ENCODE peak calls at places on chromosomes 1 and 21, in seven cellular contexts. N is sigmoid colon, O is tibial nerve, Q is breast epithelium, Y is esophagus muscularis mucosa, C is adrenal gland, I is transverse colon. B is an unnamed sample. For H3K4me1 and H3K27me3, the result is how much of the 10 kb centered on the place peaks cover.

GRCh38 chr1:244735854-244736561 is 83.1 kb downstream of the DESI2 start:
- DNase-seq in N (no peak), O (no peak), Q (no peak), Y (no peak), C (no peak), I (no peak), B (no peak)

GRCh38 chr1:6091823-6092109 is 46.1 kb downstream of the KCNAB2 start:
- DNase-seq in N (no peak), O (no peak), Q (no peak), Y (no peak), C (no peak), I (no peak), B (no peak)

GRCh38 chr21:37188825-37189224 is 78.3 kb downstream of the VPS26C start:
- DNase-seq in N (no peak), O (no peak), Q (no peak), Y (no peak), C (no peak), I (no peak), B (no peak)

GRCh38 chr21:18832950-18833349 is 429.4 kb upstream of the TMPRSS15 start:
- DNase-seq in N (no peak), O (no peak), Q (no peak), Y (no peak), C (no peak), I (no peak), B (no peak)

GRCh38 chr1:91173379-91173890 is 151.6 kb upstream of the ZNF644 start:
- DNase-seq in N (no peak), O (no peak), Q (no peak), Y (peak), C (no peak), I (no peak), B (no peak)

GRCh38 chr1:9689971-9690381 is 38.4 kb downstream of the PIK3CD start:
- DNase-seq in N (peak), O (peak), Q (no peak), Y (no peak), C (peak), I (peak), B (no peak)

GRCh38 chr1:112808861-112809684 is 93.9 kb upstream of the PPM1J start:
- DNase-seq in N (peak), O (peak), Q (peak), Y (no peak), C (peak), I (peak), B (no peak)

GRCh38 chr1:186628910-186629309 is 51.3 kb downstream of the PTGS2 start:
- DNase-seq in N (no peak), O (no peak), Q (no peak), Y (no peak), C (no peak), I (no peak), B (no peak)

GRCh38 chr1:90708236-90708786 is 8.8 kb downstream of the BARHL2 start:
- DNase-seq in N (no peak), O (no peak), Q (no peak), Y (peak), C (no peak), I (no peak), B (no peak)

GRCh38 chr1:160163612-160164011 is 12.2 kb downstream of the ATP1A4 start:
- DNase-seq in N (no peak), O (no peak), Q (no peak), Y (no peak), C (no peak), I (no peak), B (no peak)

GRCh38 chr1:236204656-236205055 is 62.3 kb downstream of the GPR137B start:
- DNase-seq in N (no peak), O (no peak), Q (no peak), Y (no peak), C (no peak), I (no peak), B (no peak)

GRCh38 chr1:163321311-163322305 is at the start of gene NUF2:
- DNase-seq in N (peak), O (peak), Q (peak), Y (peak), C (peak), I (peak), B (peak)
- TF ChIP-seq POLR2A in N (no peak), O (peak), Q (no peak), Y (no peak), C (peak), I (no peak), B (peak)

DNA sequence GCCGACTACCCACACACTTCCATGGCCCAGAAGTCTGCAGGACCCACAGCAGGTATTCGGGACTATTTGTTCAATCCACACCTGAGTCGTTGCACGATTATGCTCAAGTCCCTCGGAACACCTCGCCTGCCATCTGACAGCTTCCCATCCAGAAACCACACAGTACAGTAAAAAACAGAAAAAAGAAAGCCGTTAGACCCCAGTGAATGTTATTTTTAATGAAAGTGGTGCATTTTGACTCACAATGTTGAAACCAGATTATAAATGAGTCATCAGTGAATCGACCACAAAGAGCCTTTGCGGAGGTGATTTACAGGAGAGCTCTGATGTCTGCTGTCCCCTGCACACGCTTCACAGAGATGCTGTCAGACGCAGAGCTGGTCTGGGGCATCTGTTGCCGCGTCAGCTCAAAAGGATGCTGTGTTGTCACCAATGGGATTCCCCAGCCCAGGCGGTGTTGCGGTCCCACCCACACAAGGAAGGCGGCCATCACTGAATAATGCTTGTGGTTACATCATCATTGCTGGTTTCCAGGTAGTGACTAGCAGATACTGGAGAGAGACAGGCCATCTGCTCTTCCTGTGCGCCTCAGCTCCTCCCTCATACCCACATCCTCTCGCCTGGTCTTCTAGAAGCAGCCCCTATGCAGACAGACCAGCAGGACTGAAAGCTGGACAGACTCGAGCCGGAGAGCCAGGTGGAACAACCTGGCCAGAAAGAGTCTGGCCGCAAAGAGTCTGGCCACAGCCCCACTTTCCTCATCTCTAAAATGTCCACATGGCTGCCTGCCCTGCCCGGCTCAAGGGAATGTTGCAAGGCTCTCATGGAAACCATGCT is 116.8 kb downstream of the TOMM20 start:
- DNase-seq in N (peak), O (no peak), Q (peak), Y (no peak), C (peak), I (peak), B (peak)
- H3K4me1 ChIP-seq in N (under half), O (under half), Q (under half), Y (under half), C (under half), I (under half), B (under half)

DNA sequence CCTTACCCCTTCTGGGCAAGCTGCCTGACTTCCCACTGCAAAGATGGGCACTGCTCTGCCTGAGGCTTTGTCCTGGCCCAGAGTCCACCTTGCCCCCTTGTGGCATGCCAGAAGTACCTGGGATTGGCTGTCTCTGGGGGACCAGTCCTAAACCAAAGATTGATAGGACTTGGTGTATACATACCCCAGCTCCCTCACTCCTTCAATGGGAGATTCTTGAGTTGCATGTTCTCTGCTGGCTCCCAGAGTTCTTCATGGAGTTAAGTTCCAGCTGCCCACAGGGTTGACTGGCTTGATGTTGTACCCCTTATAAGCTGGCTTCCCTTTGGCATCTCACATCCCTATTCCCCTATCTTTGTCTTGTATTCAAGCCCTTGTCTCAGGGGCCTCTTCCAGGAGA is 244.8 kb downstream of the GRIK3 start:
- DNase-seq in N (no peak), O (no peak), Q (no peak), Y (no peak), C (no peak), I (no peak), B (no peak)
- H3K27me3 ChIP-seq in N (under half), O (under half), Q (under half), Y (half or more), C (under half), I (under half), B (under half)

GRCh38 chr1:115830963-115831362 is 10.0 kb downstream of the NHLH2 start:
- DNase-seq in N (no peak), O (no peak), Q (no peak), Y (no peak), C (no peak), I (no peak), B (no peak)

GRCh38 chr1:115829023-115829674 is 11.8 kb downstream of the NHLH2 start:
- DNase-seq in N (peak), O (no peak), Q (no peak), Y (no peak), C (no peak), I (peak), B (no peak)

GRCh38 chr1:115828101-115829022 is 12.6 kb downstream of the NHLH2 start:
- DNase-seq in N (peak), O (no peak), Q (no peak), Y (no peak), C (no peak), I (no peak), B (no peak)

GRCh38 chr1:115827452-115827851 is 13.5 kb downstream of the NHLH2 start:
- DNase-seq in N (no peak), O (no peak), Q (no peak), Y (no peak), C (no peak), I (no peak), B (no peak)

GRCh38 chr1:115829947-115830346 is 11.0 kb downstream of the NHLH2 start:
- DNase-seq in N (no peak), O (no peak), Q (no peak), Y (no peak), C (no peak), I (no peak), B (no peak)
- TF ChIP-seq POLR2A in N (no peak), O (no peak), Q (no peak), Y (no peak), C (no peak), I (no peak), B (no peak)

DNA sequence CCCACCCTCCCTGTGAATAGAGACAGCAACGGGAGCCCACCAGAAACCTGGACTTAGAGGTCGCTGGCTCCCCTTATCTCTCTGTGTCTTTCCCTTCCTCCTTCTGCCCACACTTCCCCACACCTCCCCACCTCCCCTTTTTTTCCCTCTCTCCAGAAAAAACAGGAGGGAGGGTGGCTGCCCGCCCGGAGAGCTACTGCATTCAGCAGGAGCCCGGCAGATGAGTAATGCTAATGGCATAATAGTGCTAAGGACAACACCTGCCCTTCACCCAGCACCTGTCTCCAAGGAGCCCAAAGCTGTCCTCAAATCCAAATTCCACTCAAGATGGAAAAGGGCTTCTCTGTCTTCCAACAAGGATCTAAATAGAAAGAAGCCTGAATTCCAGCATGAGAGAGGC is 11.4 kb upstream of the PRELP start:
- DNase-seq in N (no peak), O (no peak), Q (peak), Y (no peak), C (no peak), I (no peak), B (no peak)
- H3K4me1 ChIP-seq in N (half or more), O (under half), Q (under half), Y (half or more), C (under half), I (under half), B (under half)

GRCh38 chr1:30659702-30660101 is 63.7 kb downstream of the MATN1 start:
- DNase-seq in N (peak), O (no peak), Q (no peak), Y (no peak), C (no peak), I (no peak), B (no peak)
- H3K27me3 ChIP-seq in N (under half), O (under half), Q (under half), Y (under half), C (under half), I (under half), B (under half)

GRCh38 chr1:150233359-150234308 is 2.3 kb downstream of the ANP32E start:
- DNase-seq in N (no peak), O (no peak), Q (peak), Y (peak), C (no peak), I (no peak), B (no peak)

GRCh38 chr1:150235436-150235851 is 468 bp downstream of the ANP32E start:
- DNase-seq in N (no peak), O (no peak), Q (no peak), Y (peak), C (no peak), I (peak), B (no peak)

GRCh38 chr1:150235852-150236613 is at the start of gene ANP32E:
- DNase-seq in N (peak), O (peak), Q (peak), Y (peak), C (peak), I (peak), B (peak)

GRCh38 chr1:150234647-150235435 is 1.1 kb downstream of the ANP32E start:
- DNase-seq in N (peak), O (peak), Q (peak), Y (peak), C (peak), I (peak), B (peak)

DNA sequence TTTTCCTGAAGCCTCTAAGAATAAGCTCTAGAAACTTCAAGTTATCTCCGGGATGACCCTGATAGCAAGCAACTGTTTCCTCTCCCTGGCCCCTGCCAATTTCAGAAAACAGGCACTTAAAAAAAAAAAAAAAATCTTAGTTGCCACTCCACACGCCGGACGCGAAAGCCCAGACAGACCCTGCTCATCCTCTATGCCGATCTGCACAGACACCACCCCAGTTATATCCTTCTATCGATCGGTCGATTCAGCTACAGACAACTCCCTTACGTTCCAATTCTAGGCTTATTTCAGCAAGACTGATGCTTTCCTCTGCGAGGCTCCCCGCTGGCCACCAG is 1.6 kb downstream of the ANP32E start:
- DNase-seq in N (no peak), O (no peak), Q (no peak), Y (no peak), C (no peak), I (no peak), B (no peak)
- TF ChIP-seq POLR2A in N (no peak), O (no peak), Q (no peak), Y (no peak), C (no peak), I (no peak), B (no peak)

GRCh38 chr1:1373051-1373450 is 2.0 kb downstream of the AURKAIP1 start:
- DNase-seq in N (no peak), O (no peak), Q (no peak), Y (no peak), C (peak), I (no peak), B (no peak)

GRCh38 chr1:1371354-1371740 is 3.7 kb downstream of the AURKAIP1 start:
- DNase-seq in N (no peak), O (no peak), Q (no peak), Y (no peak), C (no peak), I (no peak), B (no peak)

GRCh38 chr1:1373493-1374067 is 1.4 kb downstream of the AURKAIP1 start:
- DNase-seq in N (no peak), O (no peak), Q (no peak), Y (no peak), C (peak), I (peak), B (no peak)

GRCh38 chr1:1370771-1371300 is 4.2 kb downstream of the AURKAIP1 start:
- DNase-seq in N (no peak), O (no peak), Q (no peak), Y (no peak), C (no peak), I (no peak), B (no peak)

GRCh38 chr1:1371741-1372711 is 3.0 kb downstream of the AURKAIP1 start:
- DNase-seq in N (peak), O (no peak), Q (no peak), Y (no peak), C (peak), I (peak), B (no peak)
- H3K4me1 ChIP-seq in N (under half), O (under half), Q (under half), Y (under half), C (under half), I (under half), B (under half)

B was measured in esophagus squamous epithelium.